ENCODE peak calls at places on chromosomes 13 and 19, in five cellular contexts. P, W, O, X and Y are unnamed samples.

GRCh38 chr19:16920816-16921529 is 32.2 kb downstream of the F2RL3 start:
- DNase-seq in P (peak), W (peak), O (no peak), X (peak), Y (no peak)

GRCh38 chr19:45716314-45717130 is 14.2 kb downstream of the FBXO46 start:
- DNase-seq in P (no peak), W (no peak), O (no peak), X (no peak), Y (no peak)

GRCh38 chr19:12995596-12996541 is 594 bp downstream of the NFIX start:
- DNase-seq in P (no peak), W (no peak), O (no peak), X (peak), Y (no peak)

GRCh38 chr13:113955235-113955634 is 18.6 kb downstream of the C13orf46 start:
- DNase-seq in P (no peak), W (no peak), O (no peak), X (no peak), Y (no peak)

GRCh38 chr13:95463516-95463915 is 89.0 kb upstream of the CLDN10 start:
- DNase-seq in P (no peak), W (no peak), O (no peak), X (no peak), Y (no peak)

GRCh38 chr13:39918837-39919236 is 263.4 kb downstream of the COG6 start:
- DNase-seq in P (no peak), W (no peak), O (no peak), X (no peak), Y (no peak)

GRCh38 chr13:29918845-29919244 is 68.4 kb upstream of the UBL3 start:
- DNase-seq in P (no peak), W (peak), O (no peak), X (peak), Y (no peak)

GRCh38 chr13:80048030-80048429 is 292.9 kb downstream of the SPRY2 start:
- DNase-seq in P (no peak), W (no peak), O (no peak), X (no peak), Y (no peak)

GRCh38 chr19:4366666-4367335 is 23.4 kb downstream of the MPND start:
- DNase-seq in P (no peak), W (no peak), O (no peak), X (no peak), Y (no peak)

GRCh38 chr19:10018786-10019185 is 5.5 kb downstream of the RDH8 start:
- DNase-seq in P (no peak), W (no peak), O (no peak), X (no peak), Y (no peak)

GRCh38 chr19:17337675-17338439 is 504 bp downstream of the GTPBP3 start:
- DNase-seq in P (no peak), W (no peak), O (no peak), X (no peak), Y (no peak)

GRCh38 chr19:36113895-36114762 is 546 bp downstream of the POLR2I start:
- DNase-seq in P (no peak), W (no peak), O (no peak), X (peak), Y (peak)

GRCh38 chr13:24925318-24926231 is 161.6 kb downstream of the RNF17 start:
- DNase-seq in P (no peak), W (no peak), O (no peak), X (no peak), Y (no peak)

GRCh38 chr13:96223231-96223630 is 133.3 kb downstream of the HS6ST3 start:
- DNase-seq in P (no peak), W (no peak), O (no peak), X (peak), Y (no peak)